ENCODE peak calls at places on chromosomes 7 and 10, in seven cellular contexts. L is NCI-H2029; O is naive thymus-derived CD4-positive, alpha-beta T cell; Q is lower lobe of right lung; H is GF-D8; U is occipital lobe; P is stimulated activated CD4-positive, alpha-beta T cell treated with anti-CD3 and anti-CD28 coated beads, Interleukin-1b, Interleukin-23, amount 100 ng/mL, for 1 hour. Z is an unnamed sample.

GRCh38 chr7:33495207-33495606 is 365.8 kb downstream of the BBS9 start:
- DNase-seq in L (no peak), Q (no peak), P (no peak), O (no peak), U (no peak), H (no peak), Z (no peak)

GRCh38 chr10:10605551-10606081 is 412.1 kb upstream of the CELF2 start:
- DNase-seq in L (no peak), Q (no peak), P (no peak), U (no peak), H (no peak), O (no peak), Z (no peak)

GRCh38 chr7:134693256-134693655 is 46.6 kb downstream of the BPGM start:
- DNase-seq in H (no peak), Q (no peak), L (no peak), P (no peak), O (no peak), U (no peak), Z (peak; percentile 19)

GRCh38 chr7:46145412-46145811 is 224.3 kb upstream of the IGFBP3 start:
- DNase-seq in P (no peak), U (no peak), Q (no peak), O (no peak), L (no peak), H (no peak), Z (peak; percentile 86)

GRCh38 chr7:2514473-2515423 is 4.8 kb upstream of the LFNG start:
- DNase-seq in Q (no peak), P (no peak), U (no peak), O (no peak), H (no peak), L (no peak), Z (no peak)

GRCh38 chr7:99201027-99201426 is 6.9 kb downstream of the KPNA7 start:
- DNase-seq in H (no peak), U (no peak), P (no peak), O (no peak), L (no peak), Q (no peak), Z (no peak)

GRCh38 chr7:27153526-27153925 is 1.1 kb upstream of the HOXA3 start:
- DNase-seq in U (no peak), P (no peak), H (no peak), O (no peak), Q (no peak), L (no peak), Z (no peak)

GRCh38 chr10:4372601-4373000 is 453.4 kb upstream of the AKR1E2 start:
- DNase-seq in U (no peak), L (no peak), H (no peak), O (no peak), Q (no peak), P (no peak), Z (no peak)

GRCh38 chr10:784759-785538 is 95.5 kb upstream of the DIP2C start:
- DNase-seq in H (no peak), O (no peak), U (peak; percentile 81), Q (peak; percentile 57), L (peak; percentile 2), P (no peak), Z (peak; percentile 51)

GRCh38 chr7:26153823-26154783 is 2.1 kb downstream of the NFE2L3 start:
- DNase-seq in L (no peak), Q (no peak), O (no peak), P (no peak), H (no peak), U (no peak), Z (no peak)

GRCh38 chr7:155205368-155206285 is 92.1 kb upstream of the INSIG1 start:
- DNase-seq in L (no peak), O (peak; percentile 80), P (peak; percentile 74), Q (peak; percentile 89), H (peak; percentile 99), U (peak; percentile 16), Z (peak; percentile 53)

GRCh38 chr10:63583397-63583796 is 62.2 kb downstream of the REEP3 start:
- DNase-seq in P (no peak), H (no peak), Q (no peak), L (no peak), U (no peak), O (no peak), Z (no peak)

GRCh38 chr10:95560288-95561199 is 627 bp downstream of the SORBS1 start:
- DNase-seq in H (no peak), L (peak; percentile 4), Q (peak; percentile 73), O (peak; percentile 47), P (peak; percentile 2), U (peak; percentile 32), Z (peak; percentile 51)

GRCh38 chr7:75971961-75972763 is 22.2 kb downstream of the TMEM120A start:
- DNase-seq in L (no peak), Q (peak; percentile 75), P (no peak), O (no peak), H (peak; percentile 96), U (no peak), Z (no peak)

GRCh38 chr10:63142136-63142535 is 9.0 kb downstream of the NRBF2 start:
- DNase-seq in U (no peak), L (no peak), P (no peak), Q (no peak), O (no peak), H (no peak), Z (peak; percentile 65)

GRCh38 chr7:100156331-100157068 is 2.0 kb downstream of the TRAPPC14 start:
- DNase-seq in L (no peak), Q (no peak), U (no peak), O (no peak), P (no peak), H (peak; percentile 37), Z (no peak)

GRCh38 chr10:132033632-132034031 is 32.1 kb upstream of the JAKMIP3 start:
- DNase-seq in L (no peak), O (no peak), P (no peak), Q (no peak), U (no peak), H (no peak), Z (no peak)

GRCh38 chr10:28087675-28088351 is 88.9 kb upstream of the ODAD2 start:
- DNase-seq in U (no peak), P (no peak), L (no peak), Q (no peak), O (no peak), H (peak; percentile 19), Z (no peak)

GRCh38 chr10:132511692-132512442 is 25.7 kb upstream of the INPP5A start:
- DNase-seq in P (no peak), L (no peak), O (no peak), H (no peak), Q (no peak), U (no peak), Z (no peak)

GRCh38 chr7:2037805-2038635 is 194.7 kb downstream of the MAD1L1 start:
- DNase-seq in U (no peak), H (no peak), L (no peak), Q (peak; percentile 20), O (peak; percentile 44), P (no peak), Z (peak; percentile 32)

GRCh38 chr10:7611909-7612308 is 54.9 kb downstream of the ITIH5 start:
- DNase-seq in L (no peak), U (no peak), O (no peak), Q (no peak), P (no peak), H (no peak), Z (no peak)

GRCh38 chr7:157276091-157276561 is 60.7 kb upstream of the DNAJB6 start:
- DNase-seq in O (no peak), L (no peak), H (no peak), Q (no peak), U (no peak), P (no peak), Z (no peak)

GRCh38 chr7:18958627-18959026 is 158.8 kb downstream of the TWIST1 start:
- DNase-seq in L (no peak), U (no peak), P (no peak), Q (no peak), O (no peak), H (no peak), Z (no peak)

GRCh38 chr7:150719960-150720891 is 3.8 kb downstream of the GIMAP1 start:
- DNase-seq in L (no peak), O (no peak), H (no peak), U (no peak), Q (no peak), P (no peak), Z (no peak)

GRCh38 chr7:42231043-42231442 is 6.0 kb downstream of the GLI3 start:
- DNase-seq in L (no peak), H (no peak), P (no peak), Q (no peak), O (no peak), U (no peak), Z (no peak)

GRCh38 chr7:17625038-17625437 is 315.3 kb downstream of the SNX13 start:
- DNase-seq in P (no peak), O (no peak), H (no peak), Q (no peak), U (no peak), L (no peak), Z (no peak)